ENCODE peak calls at places on chromosomes 7 and 10, in seven cellular contexts. J is mucosa of descending colon, V is AG04449, B is foreskin fibroblast, M is HFFc6, Z is WTC11, A is progenitor cell of endocrine pancreas. E is an unnamed sample.

GRCh38 chr10:78688945-78689935 is 379.5 kb upstream of the ZMIZ1 start:
- DNase-seq in J (no peak), V (no peak), B (no peak), M (no peak), Z (no peak), A (no peak), E (peak)

GRCh38 chr10:58266003-58266825 is 1.5 kb downstream of the IPMK start:
- DNase-seq in J (peak), V (no peak), B (peak), M (peak), Z (no peak), A (no peak), E (no peak)

GRCh38 chr10:116730464-116731260 is 11.7 kb downstream of the HSPA12A start:
- DNase-seq in J (no peak), V (no peak), B (no peak), M (no peak), Z (no peak), A (no peak), E (no peak)

GRCh38 chr10:59905735-59906416 is 480 bp downstream of the CCDC6 start:
- DNase-seq in J (peak), V (no peak), B (no peak), M (no peak), Z (no peak), A (peak), E (peak)

GRCh38 chr7:148330124-148330818 is 260.3 kb upstream of the C7orf33 start:
- DNase-seq in J (no peak), V (no peak), B (no peak), M (no peak), Z (no peak), A (no peak), E (no peak)

GRCh38 chr10:33214174-33214573 is 120.3 kb downstream of the NRP1 start:
- DNase-seq in J (no peak), V (no peak), B (no peak), M (no peak), Z (no peak), A (no peak), E (no peak)

GRCh38 chr7:106050743-106051110 is 61.4 kb downstream of the SYPL1 start:
- DNase-seq in J (no peak), V (no peak), B (peak), M (peak), Z (no peak), A (no peak), E (no peak)

GRCh38 chr7:8938036-8938435 is 504.6 kb downstream of the NXPH1 start:
- DNase-seq in J (no peak), V (no peak), B (no peak), M (no peak), Z (no peak), A (no peak), E (no peak)

GRCh38 chr10:77989081-77989724 is 40.1 kb downstream of the POLR3A start:
- DNase-seq in J (no peak), V (no peak), B (peak), M (no peak), Z (no peak), A (no peak), E (no peak)

GRCh38 chr7:28573059-28573553 is 160.8 kb downstream of the CREB5 start:
- DNase-seq in J (peak), V (no peak), B (no peak), M (no peak), Z (no peak), A (no peak), E (no peak)

GRCh38 chr10:69736866-69737641 is 64.7 kb upstream of the COL13A1 start:
- DNase-seq in J (no peak), V (no peak), B (no peak), M (no peak), Z (no peak), A (no peak), E (no peak)

GRCh38 chr7:139646566-139646965 is 123.1 kb downstream of the CLEC2L start:
- DNase-seq in J (no peak), V (no peak), B (no peak), M (no peak), Z (no peak), A (no peak), E (no peak)

GRCh38 chr7:96596120-96596826 is 113.4 kb downstream of the SEM1 start:
- DNase-seq in J (no peak), V (no peak), B (no peak), M (no peak), Z (no peak), A (no peak), E (no peak)

GRCh38 chr7:74349621-74350020 is 60.4 kb downstream of the CLIP2 start:
- DNase-seq in J (no peak), V (no peak), B (no peak), M (no peak), Z (no peak), A (no peak), E (no peak)

GRCh38 chr10:3755440-3756359 is 29.3 kb downstream of the KLF6 start:
- DNase-seq in J (no peak), V (no peak), B (peak), M (no peak), Z (no peak), A (no peak), E (no peak)

GRCh38 chr10:104614245-104614831 is 26.8 kb upstream of the SORCS3 start:
- DNase-seq in J (peak), V (no peak), B (peak), M (peak), Z (peak), A (no peak), E (peak)

GRCh38 chr7:131027287-131027773 is 293.3 kb upstream of the KLF14 start:
- DNase-seq in J (no peak), V (peak), B (peak), M (peak), Z (peak), A (no peak), E (peak)

GRCh38 chr10:133274751-133275682 is 1.7 kb downstream of the ADAM8 start:
- DNase-seq in J (peak), V (no peak), B (no peak), M (no peak), Z (no peak), A (no peak), E (no peak)

DNA sequence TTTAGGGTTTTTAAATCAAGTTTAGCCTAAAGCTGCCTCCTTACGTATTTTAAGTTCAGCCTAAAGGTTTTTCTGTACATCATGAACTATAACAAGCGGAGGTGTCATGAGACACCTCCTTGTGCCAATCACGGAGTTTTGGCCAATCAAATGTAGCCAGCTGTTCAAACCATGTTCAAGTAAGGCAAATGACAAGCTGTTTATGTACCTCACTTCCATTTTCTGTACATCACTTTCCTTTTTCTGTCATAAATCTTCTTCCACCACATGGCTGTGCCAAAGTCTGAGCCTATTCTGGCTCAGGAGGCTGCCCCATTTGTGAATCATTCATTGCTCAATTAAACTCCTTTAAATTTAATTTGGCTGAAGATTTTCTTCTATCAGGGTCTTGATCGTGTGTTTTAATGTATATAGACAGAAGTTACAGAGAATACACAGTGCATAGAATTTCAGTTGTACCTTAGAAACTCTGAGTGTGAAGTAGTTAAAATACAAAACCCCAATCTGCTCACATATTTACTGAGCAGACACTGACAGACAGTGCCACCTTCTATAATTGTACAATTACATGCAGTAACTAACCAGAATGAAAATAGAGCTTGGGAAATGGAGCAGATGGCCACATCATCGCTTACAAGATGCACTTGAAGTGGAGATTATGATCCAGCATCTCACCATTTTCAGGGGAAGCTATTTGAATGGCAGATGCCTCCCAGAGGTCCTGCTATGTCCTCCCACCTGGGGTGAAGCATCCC is 76.9 kb upstream of the LANCL2 start:
- DNase-seq in J (no peak), V (no peak), B (peak), M (peak), Z (no peak), A (no peak), E (no peak)
- TF ChIP-seq CTCF in J (no peak), V (no peak), B (no peak), M (peak), Z (no peak), A (no peak), E (no peak)

DNA sequence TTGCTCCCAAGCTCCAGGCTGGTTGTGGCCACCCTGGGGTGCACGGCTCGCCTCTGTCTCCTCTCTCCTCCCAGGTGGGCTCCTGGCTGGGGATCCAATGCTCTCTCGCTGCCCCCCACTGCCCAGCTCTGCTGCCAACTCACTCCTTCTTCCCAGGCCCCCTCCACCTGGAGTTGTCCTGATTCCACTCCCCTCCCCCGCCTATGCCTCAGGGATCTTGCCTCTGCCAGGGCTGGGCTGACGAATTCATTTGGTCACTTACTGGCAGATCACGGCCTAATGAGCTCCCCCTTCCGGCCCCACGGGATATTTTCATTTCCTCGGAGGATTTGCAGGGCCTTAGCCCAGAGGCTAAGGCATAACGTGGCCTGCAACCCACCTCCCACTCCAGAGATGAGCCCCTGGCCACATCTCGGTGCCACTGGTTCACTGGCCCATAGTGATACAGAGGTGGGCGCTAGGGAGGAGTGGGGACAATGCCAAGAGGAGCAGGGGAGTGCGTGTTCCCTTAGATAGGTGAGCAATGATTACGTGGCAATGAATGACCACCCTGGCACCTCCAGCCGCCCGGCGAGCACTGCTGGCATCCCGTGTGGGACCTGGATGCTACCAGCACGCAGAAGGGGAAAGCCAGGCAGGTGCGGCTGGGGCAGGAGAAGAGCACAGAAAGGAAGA is 344.6 kb upstream of the SHH start:
- DNase-seq in J (peak), V (no peak), B (no peak), M (no peak), Z (peak), A (peak), E (peak)
- TF ChIP-seq CTCF in J (no peak), V (no peak), B (no peak), M (peak), Z (no peak), A (peak), E (no peak)

DNA sequence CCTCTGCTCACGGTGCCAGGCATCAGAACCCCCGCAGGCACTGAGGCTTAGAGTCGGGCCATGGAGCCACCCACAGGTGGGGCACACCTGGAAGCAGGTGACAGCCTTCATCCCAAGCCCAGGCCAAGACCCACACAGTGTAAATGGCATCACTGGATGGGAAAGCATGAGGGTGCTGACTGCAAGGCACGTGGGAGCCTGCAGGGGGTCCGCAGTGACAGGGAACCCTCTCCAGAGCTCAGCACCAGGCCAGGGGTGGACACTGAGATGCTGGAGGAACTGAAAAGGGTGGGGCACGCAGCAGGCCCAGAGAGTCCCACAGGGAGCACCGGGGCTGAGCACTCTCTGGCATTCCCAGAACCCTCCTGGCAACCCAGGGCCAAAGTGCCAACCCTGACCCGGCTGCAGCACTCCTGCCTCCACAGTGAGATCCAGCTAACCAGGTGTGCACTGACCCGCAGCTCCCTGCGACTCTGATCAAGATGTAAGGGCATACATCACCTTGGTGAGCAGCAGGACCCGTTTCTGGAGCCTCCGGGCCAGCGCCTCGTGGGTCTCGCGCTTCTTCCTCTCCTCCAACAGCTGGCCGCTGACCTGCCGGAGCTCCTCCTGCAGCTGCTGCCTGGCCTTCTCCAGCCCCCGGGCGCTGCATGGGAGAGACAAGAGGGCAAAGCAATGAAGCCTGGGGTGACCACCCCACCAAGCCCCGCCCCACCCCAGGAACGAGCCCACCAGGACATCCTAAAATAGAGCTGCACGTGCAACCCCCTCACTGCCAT is 163.9 kb downstream of the MAD1L1 start:
- DNase-seq in J (no peak), V (no peak), B (no peak), M (no peak), Z (no peak), A (no peak), E (no peak)
- TF ChIP-seq CTCF in J (no peak), V (no peak), B (no peak), M (no peak), Z (no peak), A (no peak), E (peak)

DNA sequence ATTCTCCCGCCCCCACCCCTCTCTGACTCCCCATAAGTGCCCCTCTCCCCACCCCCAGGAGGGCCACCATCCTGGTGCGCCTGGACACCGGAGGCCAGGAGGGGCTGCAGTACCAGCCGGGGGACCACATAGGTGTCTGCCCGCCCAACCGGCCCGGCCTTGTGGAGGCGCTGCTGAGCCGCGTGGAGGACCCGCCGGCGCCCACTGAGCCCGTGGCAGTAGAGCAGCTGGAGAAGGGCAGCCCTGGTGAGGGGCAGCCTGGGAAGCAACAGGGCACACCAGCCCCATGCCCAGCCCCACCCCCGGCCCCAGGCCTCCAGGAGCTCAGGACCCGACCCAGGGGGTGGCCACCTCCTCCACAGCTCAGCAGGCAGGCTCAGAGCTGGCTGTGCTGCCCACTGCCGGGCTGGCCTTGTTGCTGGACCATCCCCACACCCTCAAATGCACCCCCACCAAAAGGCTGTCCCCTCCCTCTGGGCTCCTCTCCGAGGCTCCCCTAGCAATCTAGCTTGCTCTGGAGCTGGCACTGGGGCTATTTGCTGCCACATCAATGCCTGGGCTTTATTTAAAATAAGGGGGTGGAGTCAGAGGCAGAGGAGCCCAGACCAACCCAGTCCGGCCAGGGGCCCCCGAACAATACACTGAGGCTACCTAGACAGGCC is 14.8 kb downstream of the ATG9B start:
- DNase-seq in J (no peak), V (no peak), B (no peak), M (no peak), Z (peak), A (no peak), E (no peak)
- TF ChIP-seq CTCF in J (no peak), V (no peak), B (no peak), M (no peak), Z (no peak), A (no peak), E (no peak)

DNA sequence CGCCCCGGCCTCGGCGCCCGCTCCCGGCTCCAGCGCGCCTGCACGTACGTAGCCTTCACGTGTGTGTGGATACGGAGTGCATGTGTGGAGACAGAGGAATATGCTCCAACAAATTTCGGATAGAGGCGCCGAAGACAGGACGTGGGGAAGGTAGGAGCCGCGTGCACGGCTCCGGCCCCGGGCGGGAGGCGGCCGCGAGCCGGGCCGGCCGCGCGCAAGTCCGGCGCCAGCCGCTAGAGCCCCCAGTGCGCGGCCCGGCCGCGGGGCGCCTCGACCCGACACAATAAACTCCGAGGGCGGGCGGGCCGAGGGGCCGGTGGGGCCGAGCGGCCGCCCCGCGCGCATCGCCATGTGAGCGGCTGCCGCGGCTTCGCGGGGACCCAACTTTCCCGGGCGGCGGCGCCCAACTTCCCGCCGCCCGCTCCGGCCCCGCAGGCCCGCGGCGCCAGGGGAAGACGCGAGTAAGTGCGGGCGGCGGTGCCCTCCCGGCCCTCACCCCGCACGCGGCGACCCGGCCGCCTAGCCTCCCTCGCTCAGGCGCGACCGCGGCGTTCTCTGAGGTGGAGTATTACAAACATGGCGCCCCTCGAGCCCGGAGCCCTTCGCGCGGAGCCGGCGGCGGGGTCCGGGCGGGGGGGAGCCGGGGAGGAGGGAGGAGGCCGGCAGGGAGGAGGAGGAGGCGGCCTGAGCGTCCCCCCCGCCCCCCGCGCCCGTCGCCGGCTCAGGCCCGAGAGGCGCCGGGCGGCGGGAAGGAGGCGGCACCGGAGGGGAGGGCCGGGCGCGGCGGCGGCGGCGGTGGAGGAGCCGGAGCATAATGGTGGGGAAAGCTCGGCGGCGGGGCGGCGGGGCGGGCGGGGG is at the start of gene ZMYND11:
- DNase-seq in J (peak), V (no peak), B (peak), M (peak), Z (peak), A (peak), E (peak)
- TF ChIP-seq CTCF in J (no peak), V (no peak), B (no peak), M (no peak), Z (no peak), A (no peak), E (no peak)

DNA sequence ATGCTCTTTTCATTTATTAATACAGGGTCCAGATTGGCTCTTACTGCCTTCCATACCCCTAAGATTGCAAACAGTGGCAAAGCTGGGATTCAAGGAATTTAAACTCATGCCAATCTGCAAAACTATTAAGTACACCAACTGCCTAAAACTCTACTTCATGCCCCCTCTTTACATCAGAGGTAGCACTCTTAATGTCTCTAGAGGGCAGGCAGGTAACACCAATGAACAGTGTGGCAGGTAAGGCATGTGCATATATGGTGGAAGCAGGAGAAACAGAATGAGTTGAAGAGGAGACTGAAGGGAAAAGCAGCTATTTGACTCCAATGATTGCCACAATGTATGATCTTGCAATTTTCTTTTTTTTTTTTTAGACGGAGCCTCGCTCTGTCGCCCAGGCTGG is 156.7 kb downstream of the BTAF1 start:
- DNase-seq in J (no peak), V (no peak), B (no peak), M (no peak), Z (no peak), A (no peak), E (no peak)
- TF ChIP-seq CTCF in J (no peak), V (no peak), B (no peak), M (no peak), Z (no peak), A (no peak), E (no peak)

DNA sequence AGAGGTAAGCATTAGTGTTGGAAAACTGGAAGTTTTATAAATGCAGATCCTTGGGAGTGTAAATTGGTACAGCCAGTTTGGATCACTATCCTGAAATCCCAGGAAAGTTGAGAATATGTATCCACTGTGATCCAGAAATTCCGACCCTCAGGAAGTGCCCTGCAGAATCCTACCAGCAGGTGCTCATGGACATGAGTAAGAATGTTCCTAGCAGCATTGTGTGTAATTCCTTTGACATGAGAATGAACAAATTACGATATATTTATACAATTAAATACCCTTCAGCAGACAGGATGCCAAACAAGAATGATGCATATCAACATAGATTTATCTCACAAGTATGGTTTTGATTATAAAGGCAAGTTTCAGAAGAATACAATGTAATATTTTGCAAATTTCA is 181.6 kb downstream of the XPNPEP1 start:
- DNase-seq in J (no peak), V (no peak), B (no peak), M (no peak), Z (no peak), A (no peak), E (no peak)
- TF ChIP-seq CTCF in J (no peak), V (no peak), B (no peak), M (peak), Z (no peak), A (peak), E (no peak)